ENCODE peak calls at places on chromosomes 16 and 17, in seven cellular contexts. Q is CD4-positive, CD25-positive, alpha-beta regulatory T cell; P is AG04450; A is dorsolateral prefrontal cortex; D is cardiac muscle cell; M is fibroblast of lung; K is fibroblast of pulmonary artery. S is an unnamed sample.

GRCh38 chr17:57589151-57590034 is 155.7 kb downstream of the CCDC182 start:
- DNase-seq in Q (no peak), P (no peak), A (no peak), D (no peak), M (no peak), K (peak; percentile 21), S (no peak)

GRCh38 chr17:63364387-63364786 is 81.7 kb downstream of the CYB561 start:
- DNase-seq in Q (no peak), P (no peak), A (no peak), D (no peak), M (peak; percentile 83), K (peak; percentile 68), S (no peak)

GRCh38 chr17:20267459-20267842 is 199.9 kb downstream of the LGALS9B start:
- DNase-seq in Q (no peak), P (no peak), A (no peak), D (no peak), M (no peak), K (peak; percentile 4), S (peak; percentile 61)

GRCh38 chr17:68277807-68278206 is 13.1 kb downstream of the SLC16A6 start:
- DNase-seq in Q (no peak), P (no peak), A (no peak), D (no peak), M (no peak), K (no peak), S (no peak)

GRCh38 chr17:16211601-16212000 is 3.7 kb downstream of the NCOR1 start:
- DNase-seq in Q (no peak), P (no peak), A (no peak), D (no peak), M (no peak), K (no peak), S (no peak)

GRCh38 chr17:19346351-19347255 is 15.9 kb downstream of the B9D1 start:
- DNase-seq in Q (no peak), P (peak; percentile 48), A (peak; percentile 64), D (no peak), M (peak; percentile 67), K (peak; percentile 92), S (no peak)

GRCh38 chr17:80291260-80291659 is 30.6 kb downstream of the RNF213 start:
- DNase-seq in Q (no peak), P (no peak), A (no peak), D (no peak), M (no peak), K (no peak), S (no peak)

GRCh38 chr17:17981330-17981729 is 8.7 kb downstream of the DRC3 start:
- DNase-seq in Q (no peak), P (no peak), A (no peak), D (no peak), M (no peak), K (no peak), S (no peak)

GRCh38 chr16:24975428-24975889 is 39.7 kb downstream of the ARHGAP17 start:
- DNase-seq in Q (no peak), P (no peak), A (no peak), D (no peak), M (no peak), K (peak; percentile 73), S (no peak)

GRCh38 chr16:24524855-24525652 is 14.3 kb upstream of the RBBP6 start:
- DNase-seq in Q (peak; percentile 16), P (no peak), A (no peak), D (no peak), M (peak; percentile 31), K (peak; percentile 53), S (no peak)

DNA sequence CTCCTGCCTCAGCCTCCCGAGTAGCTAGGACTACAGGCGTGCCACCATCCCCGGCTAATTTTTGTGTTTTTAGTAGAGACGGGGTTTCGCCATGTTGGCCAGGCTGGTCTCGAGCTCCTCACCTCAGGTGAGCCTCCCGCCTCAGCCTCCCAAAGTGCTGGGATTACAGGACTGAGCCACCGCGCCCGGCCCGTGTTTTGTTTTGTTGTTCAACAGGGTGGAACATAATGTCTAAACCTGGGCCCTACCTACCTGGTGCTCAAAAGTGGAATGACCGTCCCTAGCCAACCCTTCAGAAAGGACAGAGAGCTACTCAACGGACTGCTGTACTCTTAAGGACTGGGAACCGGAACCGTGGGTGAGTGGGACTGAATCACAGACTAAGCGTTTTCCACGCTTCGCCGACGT is 772 bp upstream of the KIF22 start:
- DNase-seq in Q (no peak), P (no peak), A (no peak), D (no peak), M (no peak), K (no peak), S (no peak)
- H3K4me3 ChIP-seq in Q (peak overlapping the region; percentile 77), P (peak overlapping the region; percentile 68), A (peak overlapping the region; percentile 80), D (peak overlapping the region; percentile 36), M (peak overlapping the region; percentile 69), K (peak overlapping the region; percentile 76), S (peak overlapping the region; percentile 93)

GRCh38 chr16:49637933-49638695 is 217.8 kb downstream of the ZNF423 start:
- DNase-seq in Q (no peak), P (no peak), A (no peak), D (no peak), M (no peak), K (no peak), S (no peak)

GRCh38 chr16:49640606-49641005 is 215.3 kb downstream of the ZNF423 start:
- DNase-seq in Q (no peak), P (no peak), A (no peak), D (no peak), M (no peak), K (no peak), S (no peak)

GRCh38 chr16:49639739-49640388 is 216.0 kb downstream of the ZNF423 start:
- DNase-seq in Q (no peak), P (peak; percentile 67), A (no peak), D (peak; percentile 68), M (peak; percentile 92), K (peak; percentile 50), S (no peak)

GRCh38 chr16:49637511-49637910 is 218.4 kb downstream of the ZNF423 start:
- DNase-seq in Q (no peak), P (no peak), A (no peak), D (no peak), M (no peak), K (no peak), S (no peak)

DNA sequence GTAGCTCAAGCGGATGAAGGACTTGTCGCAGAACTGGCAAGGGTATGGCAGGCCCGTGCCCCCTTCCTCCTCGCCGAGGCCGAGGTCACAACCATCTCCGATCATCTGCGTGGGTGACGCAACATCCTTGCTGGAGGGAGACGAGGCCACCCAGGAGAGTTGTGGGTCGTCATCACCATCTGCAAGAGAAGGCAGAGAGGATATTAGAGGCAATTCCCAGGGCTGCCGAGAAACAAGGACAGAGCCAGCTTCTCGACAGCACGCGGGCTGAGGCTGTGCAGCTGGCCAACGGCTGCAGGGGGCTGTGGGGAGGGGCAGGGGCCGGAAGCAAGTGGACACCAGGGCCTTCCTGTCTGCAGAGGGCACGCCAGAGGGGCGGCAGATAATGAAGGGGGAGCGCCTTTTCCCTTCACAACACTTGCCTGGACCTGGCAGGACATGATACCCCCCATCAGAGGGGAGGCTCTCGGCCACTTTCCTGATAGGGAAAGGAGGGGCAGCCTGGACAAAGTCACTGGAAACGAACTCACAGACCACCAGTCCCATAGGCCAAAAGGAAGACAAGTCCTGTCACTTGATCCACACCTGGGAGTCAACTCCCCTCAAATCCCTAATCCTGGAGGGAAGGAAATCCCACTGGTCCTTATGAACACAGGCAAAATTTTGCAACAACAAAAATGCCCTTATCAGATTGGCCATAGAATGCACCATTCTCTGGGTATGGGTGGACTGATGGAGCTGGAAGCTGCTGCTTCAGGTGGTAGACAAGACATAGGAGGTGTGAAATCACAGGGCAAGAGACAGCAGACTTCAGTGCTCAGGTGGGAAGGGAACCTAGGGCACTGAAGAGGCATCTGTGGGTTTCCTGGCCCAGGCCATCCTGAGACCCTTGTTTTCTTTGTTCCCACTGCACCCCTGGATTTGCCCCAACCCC is 216.9 kb downstream of the ZNF423 start:
- DNase-seq in Q (no peak), P (no peak), A (no peak), D (peak; percentile 26), M (peak; percentile 68), K (peak; percentile 47), S (no peak)
- H3K4me3 ChIP-seq in Q (no peak overlapping the region), P (no peak overlapping the region), A (no peak overlapping the region), D (no peak overlapping the region), M (no peak overlapping the region), K (no peak overlapping the region), S (no peak overlapping the region)

GRCh38 chr16:2364638-2365210 is 24.2 kb upstream of the ABCA3 start:
- DNase-seq in Q (no peak), P (no peak), A (no peak), D (no peak), M (no peak), K (peak; percentile 28), S (no peak)

GRCh38 chr16:2362218-2362617 is 21.7 kb upstream of the ABCA3 start:
- DNase-seq in Q (no peak), P (no peak), A (no peak), D (no peak), M (no peak), K (no peak), S (no peak)

GRCh38 chr16:2366660-2367309 is 26.3 kb upstream of the ABCA3 start:
- DNase-seq in Q (no peak), P (no peak), A (no peak), D (no peak), M (no peak), K (no peak), S (no peak)

GRCh38 chr16:2365397-2365796 is 24.9 kb upstream of the ABCA3 start:
- DNase-seq in Q (no peak), P (no peak), A (no peak), D (no peak), M (no peak), K (no peak), S (no peak)

DNA sequence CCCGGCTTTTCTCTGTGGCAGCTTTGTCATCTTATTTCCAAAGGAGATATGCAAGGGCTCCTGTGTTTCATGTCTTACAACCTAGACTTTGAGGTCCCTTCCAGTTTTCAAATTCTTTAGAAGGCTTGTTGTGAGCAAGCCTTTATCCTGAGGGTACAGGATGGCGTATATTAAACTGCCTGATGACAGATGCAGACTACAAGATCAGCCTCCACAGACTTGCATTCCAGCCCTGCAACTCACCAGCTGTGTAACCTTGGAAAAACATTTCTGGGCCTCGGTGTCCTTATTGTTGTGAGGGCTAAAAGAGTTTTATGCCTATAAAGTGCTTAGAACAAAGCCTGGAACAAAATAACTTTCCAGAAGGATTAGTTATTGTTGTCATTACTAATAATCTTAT is 25.4 kb upstream of the ABCA3 start:
- DNase-seq in Q (no peak), P (peak; percentile 18), A (no peak), D (no peak), M (peak; percentile 25), K (peak; percentile 64), S (no peak)
- H3K4me3 ChIP-seq in Q (no peak overlapping the region), P (no peak overlapping the region), A (no peak overlapping the region), D (no peak overlapping the region), M (no peak overlapping the region), K (no peak overlapping the region), S (no peak overlapping the region)

DNA sequence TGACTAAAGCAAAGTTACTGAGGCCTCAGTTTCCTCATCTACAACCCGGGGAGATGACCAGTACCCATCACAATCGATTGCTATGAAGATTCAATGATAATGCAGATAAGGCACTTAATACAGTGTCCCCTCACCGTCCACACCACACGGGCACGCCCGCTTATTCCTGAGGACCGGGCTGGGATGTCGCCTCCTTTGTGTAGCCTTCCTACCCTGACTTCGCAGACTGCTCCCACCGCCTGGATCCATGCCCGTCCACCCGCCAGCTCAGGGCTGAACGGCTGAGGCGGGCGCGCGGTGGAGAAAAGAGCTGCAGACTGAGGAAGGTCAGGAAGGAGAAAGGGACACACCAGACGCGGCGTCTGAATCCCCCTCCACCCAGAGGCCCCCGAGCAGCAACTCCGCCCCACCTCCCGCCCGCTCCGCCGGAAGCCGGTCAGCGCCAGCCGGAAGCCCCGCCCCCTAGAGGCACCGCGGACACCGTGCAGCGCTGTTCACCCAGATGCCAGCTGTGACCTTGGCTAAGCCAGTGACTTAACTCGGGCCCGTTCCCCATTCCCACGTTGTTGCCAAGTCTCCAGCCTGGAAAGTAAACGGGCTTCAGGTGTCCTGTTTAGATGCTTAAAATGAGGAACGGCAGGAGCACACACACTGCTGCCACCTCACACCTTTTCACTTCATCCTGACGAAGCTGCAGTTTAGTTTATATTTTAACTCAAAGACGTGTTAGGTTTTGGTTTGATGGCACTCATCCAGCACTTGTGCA is at the start of gene KRABD2:
- DNase-seq in Q (peak; percentile 90), P (peak; percentile 55), A (peak; percentile 89), D (peak; percentile 94), M (peak; percentile 83), K (peak; percentile 79), S (peak; percentile 81)
- H3K4me3 ChIP-seq in Q (peak within 1 kb of the TSS; percentile 84), P (peak within 1 kb of the TSS; percentile 83), A (peak within 1 kb of the TSS; percentile 83), D (peak within 1 kb of the TSS; percentile 52), M (peak within 1 kb of the TSS; percentile 88), K (peak within 1 kb of the TSS; percentile 71), S (peak within 1 kb of the TSS; percentile 90)

S was measured in Jurkat, Clone E6-1.